ENCODE peak calls at places on chromosomes 11 and 22, in seven cellular contexts. I is HTR-8/SVneo; U is activated CD8-positive, alpha-beta T cell treated with anti-CD3 and anti-CD28 coated beads, Interleukin-2, amount 10 ng/mL, durations not matched to agents 7 days and 5 days; Y is effector memory CD8-positive, alpha-beta T cell; Q is body of pancreas; R is AML-193; X is T-helper 9 cell. M is an unnamed sample.

GRCh38 chr11:35162795-35163194 is 23.8 kb downstream of the CD44 start:
- DNase-seq in I (no peak), U (peak; percentile 18), Y (no peak), Q (no peak), R (peak; percentile 72), X (no peak), M (no peak)

GRCh38 chr11:85626496-85626895 is 648 bp downstream of the DLG2 start:
- DNase-seq in I (no peak), U (no peak), Y (no peak), Q (peak; percentile 54), R (no peak), X (no peak), M (no peak)

GRCh38 chr11:87628161-87628560 is 547.1 kb downstream of the RAB38 start:
- DNase-seq in I (no peak), U (no peak), Y (no peak), Q (no peak), R (no peak), X (no peak), M (no peak)

GRCh38 chr11:17635551-17635938 is 83.8 kb upstream of the MYOD1 start:
- DNase-seq in I (no peak), U (no peak), Y (no peak), Q (no peak), R (no peak), X (no peak), M (no peak)

GRCh38 chr22:30860176-30861105 is 108.1 kb downstream of the MORC2 start:
- DNase-seq in I (no peak), U (no peak), Y (no peak), Q (no peak), R (no peak), X (no peak), M (no peak)

GRCh38 chr11:61765550-61766253 is 13.3 kb downstream of the MYRF start:
- DNase-seq in I (no peak), U (no peak), Y (no peak), Q (no peak), R (no peak), X (no peak), M (no peak)

GRCh38 chr11:46001427-46002049 is 79.1 kb downstream of the LARGE2 start:
- DNase-seq in I (no peak), U (no peak), Y (no peak), Q (no peak), R (no peak), X (no peak), M (no peak)

GRCh38 chr11:34738237-34738636 is 117.3 kb downstream of the EHF start:
- DNase-seq in I (no peak), U (no peak), Y (no peak), Q (no peak), R (no peak), X (no peak), M (no peak)

GRCh38 chr11:130553306-130553705 is 104.9 kb downstream of the ADAMTS15 start:
- DNase-seq in I (no peak), U (no peak), Y (no peak), Q (no peak), R (no peak), X (no peak), M (no peak)

GRCh38 chr11:131685906-131686305 is 315.5 kb downstream of the NTM start:
- DNase-seq in I (no peak), U (no peak), Y (no peak), Q (no peak), R (no peak), X (no peak), M (no peak)

GRCh38 chr11:66495401-66495844 is 15.0 kb upstream of the BBS1 start:
- DNase-seq in I (no peak), U (peak; percentile 27), Y (no peak), Q (no peak), R (no peak), X (no peak), M (no peak)

GRCh38 chr11:69014084-69014935 is 1.3 kb upstream of the MRGPRF start:
- DNase-seq in I (no peak), U (no peak), Y (no peak), Q (no peak), R (no peak), X (no peak), M (no peak)

GRCh38 chr11:69401715-69402114 is 79.7 kb upstream of the LINC01488 start:
- DNase-seq in I (no peak), U (no peak), Y (no peak), Q (no peak), R (peak; percentile 58), X (no peak), M (no peak)

GRCh38 chr11:2719831-2720603 is 20.2 kb upstream of the KCNQ1OT1 start:
- DNase-seq in I (no peak), U (no peak), Y (no peak), Q (no peak), R (no peak), X (no peak), M (no peak)

GRCh38 chr22:31144223-31144622 is 3.9 kb upstream of the PLA2G3 start:
- DNase-seq in I (no peak), U (no peak), Y (no peak), Q (no peak), R (no peak), X (no peak), M (peak; percentile 13)

GRCh38 chr11:76164861-76165751 is 41.2 kb downstream of the WNT11 start:
- DNase-seq in I (no peak), U (no peak), Y (no peak), Q (no peak), R (no peak), X (no peak), M (no peak)

GRCh38 chr11:126697937-126698336 is 302.6 kb downstream of the KIRREL3 start:
- DNase-seq in I (no peak), U (no peak), Y (no peak), Q (no peak), R (no peak), X (no peak), M (no peak)

GRCh38 chr11:117735350-117735977 is 61.6 kb downstream of the DSCAML1 start:
- DNase-seq in I (no peak), U (no peak), Y (no peak), Q (no peak), R (no peak), X (no peak), M (no peak)

GRCh38 chr11:125903753-125904659 is at the start of gene DDX25:
- DNase-seq in I (no peak), U (peak; percentile 34), Y (peak; percentile 5), Q (no peak), R (no peak), X (no peak), M (peak; percentile 69)

GRCh38 chr11:86671386-86672006 is 920 bp downstream of the ME3 start:
- DNase-seq in I (no peak), U (no peak), Y (no peak), Q (peak; percentile 58), R (no peak), X (no peak), M (no peak)

GRCh38 chr22:44147821-44148574 is 32.7 kb upstream of the PARVG start:
- DNase-seq in I (no peak), U (no peak), Y (no peak), Q (no peak), R (no peak), X (no peak), M (no peak)

GRCh38 chr11:118289411-118289810 is 15.1 kb upstream of the CD3E start:
- DNase-seq in I (no peak), U (no peak), Y (no peak), Q (no peak), R (no peak), X (no peak), M (no peak)

M was measured in natural killer cell treated with Interleukin-12 subunit alpha and Interleukin-12 subunit beta and Interleukin-15 and Interleukin-18, amount 100 ng/mL, for 72 hours.